ENCODE peak calls at places on chromosomes 11 and 22, in five cellular contexts. One of them, this sample, is unnamed.
A peak's percentile ranks its signal among the peaks of the same experiment; 100 is the strongest.

GRCh38 chr11:122105009-122105828 is 10.8 kb downstream of the BLID start:
- DNase-seq in HAP-1: no peak
- DNase-seq in brain pericyte: no peak
- DNase-seq in ELF-1: peak; percentile 10
- DNase-seq in endothelial cell: no peak
- DNase-seq in this sample: no peak

GRCh38 chr11:34525887-34526657 is 12.5 kb upstream of the ELF5 start:
- DNase-seq in HAP-1: no peak
- DNase-seq in brain pericyte: no peak
- DNase-seq in ELF-1: no peak
- DNase-seq in endothelial cell: no peak
- DNase-seq in this sample: no peak

GRCh38 chr11:111097191-111097590 is 148.3 kb upstream of the POU2AF2 start:
- DNase-seq in HAP-1: no peak
- DNase-seq in brain pericyte: no peak
- DNase-seq in ELF-1: peak; percentile 83
- DNase-seq in endothelial cell: no peak
- DNase-seq in this sample: peak; percentile 58

GRCh38 chr11:109795234-109795633 is 298.0 kb upstream of the ZC3H12C start:
- DNase-seq in HAP-1: no peak
- DNase-seq in brain pericyte: no peak
- DNase-seq in ELF-1: no peak
- DNase-seq in endothelial cell: no peak
- DNase-seq in this sample: no peak

GRCh38 chr11:130180491-130180890 is 20.9 kb downstream of the ST14 start:
- DNase-seq in HAP-1: no peak
- DNase-seq in brain pericyte: no peak
- DNase-seq in ELF-1: no peak
- DNase-seq in endothelial cell: no peak
- DNase-seq in this sample: no peak

GRCh38 chr11:65487467-65488272 is 11.2 kb upstream of the MALAT1 start:
- DNase-seq in HAP-1: peak; percentile 100
- DNase-seq in brain pericyte: peak; percentile 100
- DNase-seq in ELF-1: peak; percentile 100
- DNase-seq in endothelial cell: peak; percentile 94
- DNase-seq in this sample: peak; percentile 100

GRCh38 chr11:665062-665706 is 28.1 kb downstream of the DRD4 start:
- DNase-seq in HAP-1: no peak
- DNase-seq in brain pericyte: no peak
- DNase-seq in ELF-1: no peak
- DNase-seq in endothelial cell: no peak
- DNase-seq in this sample: no peak

GRCh38 chr11:105860105-105860504 is 161.9 kb downstream of the MSANTD4 start:
- DNase-seq in HAP-1: no peak
- DNase-seq in brain pericyte: no peak
- DNase-seq in ELF-1: no peak
- DNase-seq in endothelial cell: no peak
- DNase-seq in this sample: no peak

GRCh38 chr22:36405671-36406070 is 17.9 kb upstream of the MYH9 start:
- DNase-seq in HAP-1: no peak
- DNase-seq in brain pericyte: no peak
- DNase-seq in ELF-1: no peak
- DNase-seq in endothelial cell: no peak
- DNase-seq in this sample: no peak

GRCh38 chr11:79809487-79809886 is 368.7 kb upstream of the TENM4 start:
- DNase-seq in HAP-1: no peak
- DNase-seq in brain pericyte: no peak
- DNase-seq in ELF-1: no peak
- DNase-seq in endothelial cell: no peak
- DNase-seq in this sample: no peak

GRCh38 chr11:132187391-132187790 is 817.0 kb downstream of the NTM start:
- DNase-seq in HAP-1: no peak
- DNase-seq in brain pericyte: no peak
- DNase-seq in ELF-1: no peak
- DNase-seq in endothelial cell: no peak
- DNase-seq in this sample: no peak

GRCh38 chr11:105670811-105671210 is 60.9 kb downstream of the GRIA4 start:
- DNase-seq in HAP-1: no peak
- DNase-seq in brain pericyte: no peak
- DNase-seq in ELF-1: no peak
- DNase-seq in endothelial cell: no peak
- DNase-seq in this sample: no peak

This sample was measured in trophoblast cell.